ENCODE peak calls at places on chromosome 17, in nine cellular contexts. One of them, this sample, is unnamed.

GRCh38 chr17:32943647-32944191 is 15.8 kb downstream of the TMEM98 start:
- DNase-seq in right atrium auricular region: peak; percentile 75
- DNase-seq in pancreas: no peak
- DNase-seq in AG04450: peak; percentile 38
- DNase-seq in choroid plexus epithelial cell: peak; percentile 81
- DNase-seq in fibroblast of pulmonary artery: peak; percentile 90
- DNase-seq in WERI-Rb-1: no peak
- DNase-seq in AG04449: peak; percentile 59
- DNase-seq in NB4: no peak
- DNase-seq in this sample: peak; percentile 84

GRCh38 chr17:78357687-78358537 is 2.0 kb downstream of the SOCS3 start:
- DNase-seq in right atrium auricular region: no peak
- DNase-seq in pancreas: no peak
- DNase-seq in AG04450: no peak
- DNase-seq in choroid plexus epithelial cell: peak; percentile 51
- DNase-seq in fibroblast of pulmonary artery: peak; percentile 38
- DNase-seq in WERI-Rb-1: no peak
- DNase-seq in AG04449: no peak
- DNase-seq in NB4: no peak
- DNase-seq in this sample: no peak

GRCh38 chr17:81582341-81582740 is 30.2 kb upstream of the FAAP100 start:
- DNase-seq in right atrium auricular region: no peak
- DNase-seq in pancreas: no peak
- DNase-seq in AG04450: no peak
- DNase-seq in choroid plexus epithelial cell: peak; percentile 63
- DNase-seq in fibroblast of pulmonary artery: peak; percentile 30
- DNase-seq in WERI-Rb-1: no peak
- DNase-seq in AG04449: no peak
- DNase-seq in NB4: no peak
- DNase-seq in this sample: no peak

GRCh38 chr17:8366231-8366630 is 10.3 kb downstream of the KRABD2 start:
- DNase-seq in right atrium auricular region: no peak
- DNase-seq in pancreas: no peak
- DNase-seq in AG04450: peak; percentile 44
- DNase-seq in choroid plexus epithelial cell: peak; percentile 75
- DNase-seq in fibroblast of pulmonary artery: peak; percentile 92
- DNase-seq in WERI-Rb-1: no peak
- DNase-seq in AG04449: peak; percentile 80
- DNase-seq in NB4: no peak
- DNase-seq in this sample: peak; percentile 25

GRCh38 chr17:38969281-38969680 is 2.1 kb upstream of the FBXO47 start:
- DNase-seq in right atrium auricular region: no peak
- DNase-seq in pancreas: no peak
- DNase-seq in AG04450: no peak
- DNase-seq in choroid plexus epithelial cell: no peak
- DNase-seq in fibroblast of pulmonary artery: no peak
- DNase-seq in WERI-Rb-1: no peak
- DNase-seq in AG04449: no peak
- DNase-seq in NB4: no peak
- DNase-seq in this sample: no peak

GRCh38 chr17:57295526-57296023 is 39.3 kb downstream of the MSI2 start:
- DNase-seq in right atrium auricular region: no peak
- DNase-seq in pancreas: no peak
- DNase-seq in AG04450: peak; percentile 26
- DNase-seq in choroid plexus epithelial cell: peak; percentile 43
- DNase-seq in fibroblast of pulmonary artery: peak; percentile 21
- DNase-seq in WERI-Rb-1: no peak
- DNase-seq in AG04449: no peak
- DNase-seq in NB4: no peak
- DNase-seq in this sample: no peak

GRCh38 chr17:16449121-16449570 is 33.8 kb downstream of the TRPV2 start:
- DNase-seq in right atrium auricular region: no peak
- DNase-seq in pancreas: peak; percentile 52
- DNase-seq in AG04450: no peak
- DNase-seq in choroid plexus epithelial cell: peak; percentile 55
- DNase-seq in fibroblast of pulmonary artery: no peak
- DNase-seq in WERI-Rb-1: no peak
- DNase-seq in AG04449: no peak
- DNase-seq in NB4: peak; percentile 56
- DNase-seq in this sample: no peak

GRCh38 chr17:82858376-82859126 is 18.7 kb upstream of the ZNF750 start:
- DNase-seq in right atrium auricular region: no peak
- DNase-seq in pancreas: no peak
- DNase-seq in AG04450: no peak
- DNase-seq in choroid plexus epithelial cell: no peak
- DNase-seq in fibroblast of pulmonary artery: no peak
- DNase-seq in WERI-Rb-1: no peak
- DNase-seq in AG04449: no peak
- DNase-seq in NB4: no peak
- DNase-seq in this sample: no peak

GRCh38 chr17:32960815-32961214 is 30.8 kb upstream of the SPACA3 start:
- DNase-seq in right atrium auricular region: no peak
- DNase-seq in pancreas: no peak
- DNase-seq in AG04450: no peak
- DNase-seq in choroid plexus epithelial cell: no peak
- DNase-seq in fibroblast of pulmonary artery: peak; percentile 8
- DNase-seq in WERI-Rb-1: no peak
- DNase-seq in AG04449: no peak
- DNase-seq in NB4: no peak
- DNase-seq in this sample: no peak

GRCh38 chr17:71176315-71176714 is 944.5 kb upstream of the SOX9 start:
- DNase-seq in right atrium auricular region: no peak
- DNase-seq in pancreas: no peak
- DNase-seq in AG04450: no peak
- DNase-seq in choroid plexus epithelial cell: no peak
- DNase-seq in fibroblast of pulmonary artery: no peak
- DNase-seq in WERI-Rb-1: no peak
- DNase-seq in AG04449: no peak
- DNase-seq in NB4: no peak
- DNase-seq in this sample: no peak

GRCh38 chr17:78924481-78925151 is 571 bp downstream of the TIMP2 start:
- DNase-seq in right atrium auricular region: no peak
- DNase-seq in pancreas: no peak
- DNase-seq in AG04450: no peak
- DNase-seq in choroid plexus epithelial cell: no peak
- DNase-seq in fibroblast of pulmonary artery: no peak
- DNase-seq in WERI-Rb-1: no peak
- DNase-seq in AG04449: no peak
- DNase-seq in NB4: peak; percentile 51
- DNase-seq in this sample: no peak

GRCh38 chr17:44367626-44368025 is 4.0 kb upstream of the FAM171A2 start:
- DNase-seq in right atrium auricular region: no peak
- DNase-seq in pancreas: no peak
- DNase-seq in AG04450: no peak
- DNase-seq in choroid plexus epithelial cell: no peak
- DNase-seq in fibroblast of pulmonary artery: no peak
- DNase-seq in WERI-Rb-1: no peak
- DNase-seq in AG04449: no peak
- DNase-seq in NB4: no peak
- DNase-seq in this sample: no peak

GRCh38 chr17:78779848-78780247 is 2.2 kb downstream of the CYTH1 start:
- DNase-seq in right atrium auricular region: no peak
- DNase-seq in pancreas: no peak
- DNase-seq in AG04450: no peak
- DNase-seq in choroid plexus epithelial cell: no peak
- DNase-seq in fibroblast of pulmonary artery: no peak
- DNase-seq in WERI-Rb-1: no peak
- DNase-seq in AG04449: no peak
- DNase-seq in NB4: no peak
- DNase-seq in this sample: no peak

GRCh38 chr17:1413281-1413791 is 13.3 kb upstream of the YWHAE start:
- DNase-seq in right atrium auricular region: peak; percentile 88
- DNase-seq in pancreas: peak; percentile 88
- DNase-seq in AG04450: no peak
- DNase-seq in choroid plexus epithelial cell: peak; percentile 77
- DNase-seq in fibroblast of pulmonary artery: peak; percentile 86
- DNase-seq in WERI-Rb-1: peak; percentile 32
- DNase-seq in AG04449: no peak
- DNase-seq in NB4: peak; percentile 13
- DNase-seq in this sample: peak; percentile 80

GRCh38 chr17:71180801-71181385 is 939.9 kb upstream of the SOX9 start:
- DNase-seq in right atrium auricular region: no peak
- DNase-seq in pancreas: no peak
- DNase-seq in AG04450: peak; percentile 6
- DNase-seq in choroid plexus epithelial cell: peak; percentile 89
- DNase-seq in fibroblast of pulmonary artery: peak; percentile 63
- DNase-seq in WERI-Rb-1: no peak
- DNase-seq in AG04449: no peak
- DNase-seq in NB4: no peak
- DNase-seq in this sample: no peak

GRCh38 chr17:70070297-70071027 is 4.6 kb upstream of the KCNJ16 start:
- DNase-seq in right atrium auricular region: no peak
- DNase-seq in pancreas: no peak
- DNase-seq in AG04450: peak; percentile 16
- DNase-seq in choroid plexus epithelial cell: peak; percentile 82
- DNase-seq in fibroblast of pulmonary artery: no peak
- DNase-seq in WERI-Rb-1: no peak
- DNase-seq in AG04449: no peak
- DNase-seq in NB4: no peak
- DNase-seq in this sample: peak; percentile 7

GRCh38 chr17:29844339-29845048 is 85.5 kb downstream of the SSH2 start:
- DNase-seq in right atrium auricular region: no peak
- DNase-seq in pancreas: no peak
- DNase-seq in AG04450: no peak
- DNase-seq in choroid plexus epithelial cell: peak; percentile 48
- DNase-seq in fibroblast of pulmonary artery: peak; percentile 70
- DNase-seq in WERI-Rb-1: no peak
- DNase-seq in AG04449: no peak
- DNase-seq in NB4: no peak
- DNase-seq in this sample: no peak
- TF ChIP-seq CTCF in right atrium auricular region: no peak
- TF ChIP-seq CTCF in pancreas: no peak
- TF ChIP-seq CTCF in AG04450: no peak
- TF ChIP-seq CTCF in choroid plexus epithelial cell: no peak
- TF ChIP-seq CTCF in fibroblast of pulmonary artery: no peak
- TF ChIP-seq CTCF in WERI-Rb-1: no peak
- TF ChIP-seq CTCF in AG04449: no peak
- TF ChIP-seq CTCF in NB4: no peak
- TF ChIP-seq CTCF in this sample: no peak

DNA sequence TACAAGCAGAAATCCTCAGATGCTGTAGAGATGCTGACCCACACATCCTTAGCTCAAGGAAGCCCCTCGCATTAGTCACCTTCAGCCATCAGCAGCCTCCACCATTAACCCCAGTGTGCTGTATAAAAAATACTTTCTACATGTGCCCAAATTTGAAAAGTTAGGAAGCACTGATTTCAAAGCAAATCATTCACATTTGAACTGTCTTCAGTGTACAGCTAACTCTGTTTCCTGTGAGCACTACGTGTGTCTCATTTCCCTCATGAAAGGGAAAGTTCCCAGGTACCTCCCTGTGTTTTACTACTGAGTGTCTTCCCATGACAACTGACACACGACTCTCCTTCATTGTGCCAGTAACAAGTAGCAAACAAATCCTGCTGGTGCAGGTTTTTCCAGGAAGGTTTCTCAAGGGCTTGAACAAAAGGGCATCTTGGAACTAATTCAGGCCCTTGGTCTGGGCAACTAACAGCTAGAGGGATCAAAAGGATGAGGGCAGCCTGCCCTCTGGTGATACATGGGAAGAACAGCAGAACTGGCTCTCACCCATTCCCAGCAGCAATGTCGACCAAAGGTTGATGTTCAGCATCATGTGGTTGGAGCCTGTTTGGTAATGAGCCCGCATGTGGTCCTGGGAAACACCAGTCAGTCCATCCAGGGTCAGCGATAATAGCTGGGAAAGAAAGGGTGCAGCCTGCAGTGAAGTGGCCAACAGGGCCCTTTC is 4.0 kb downstream of the SLC35B1 start:
- DNase-seq in right atrium auricular region: no peak
- DNase-seq in pancreas: no peak
- DNase-seq in AG04450: no peak
- DNase-seq in choroid plexus epithelial cell: peak; percentile 81
- DNase-seq in fibroblast of pulmonary artery: peak; percentile 64
- DNase-seq in WERI-Rb-1: peak; percentile 50
- DNase-seq in AG04449: peak; percentile 3
- DNase-seq in NB4: peak; percentile 54
- DNase-seq in this sample: no peak
- TF ChIP-seq CTCF in right atrium auricular region: no peak
- TF ChIP-seq CTCF in pancreas: no peak
- TF ChIP-seq CTCF in AG04450: peak; percentile 54
- TF ChIP-seq CTCF in choroid plexus epithelial cell: peak; percentile 77
- TF ChIP-seq CTCF in fibroblast of pulmonary artery: peak; percentile 54
- TF ChIP-seq CTCF in WERI-Rb-1: peak; percentile 89
- TF ChIP-seq CTCF in AG04449: peak; percentile 37
- TF ChIP-seq CTCF in NB4: peak; percentile 57
- TF ChIP-seq CTCF in this sample: peak; percentile 27

DNA sequence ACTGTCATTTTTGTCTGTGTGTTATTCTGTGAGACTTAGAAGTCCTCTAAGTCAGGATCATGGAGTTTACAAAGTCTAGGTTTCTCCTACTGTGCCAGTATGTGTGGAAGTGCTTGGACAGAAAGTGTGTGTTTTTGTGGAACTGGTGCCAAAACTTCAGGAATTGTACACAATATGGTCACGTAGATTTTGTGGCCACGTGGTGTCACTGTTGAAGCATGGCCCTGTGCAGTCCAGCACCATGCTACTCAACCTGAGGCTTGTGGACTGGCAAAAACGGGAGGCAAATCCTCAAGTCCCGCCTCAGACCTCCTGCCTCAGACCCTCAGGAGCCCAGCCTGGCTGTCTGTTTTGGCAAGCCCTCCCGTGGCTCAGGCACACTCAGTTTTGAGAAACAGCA is 16.7 kb upstream of the ALKBH5 start:
- DNase-seq in right atrium auricular region: no peak
- DNase-seq in pancreas: no peak
- DNase-seq in AG04450: no peak
- DNase-seq in choroid plexus epithelial cell: no peak
- DNase-seq in fibroblast of pulmonary artery: no peak
- DNase-seq in WERI-Rb-1: no peak
- DNase-seq in AG04449: no peak
- DNase-seq in NB4: peak; percentile 40
- DNase-seq in this sample: no peak
- TF ChIP-seq CTCF in right atrium auricular region: no peak
- TF ChIP-seq CTCF in pancreas: no peak
- TF ChIP-seq CTCF in AG04450: no peak
- TF ChIP-seq CTCF in choroid plexus epithelial cell: peak; percentile 26
- TF ChIP-seq CTCF in fibroblast of pulmonary artery: no peak
- TF ChIP-seq CTCF in WERI-Rb-1: peak; percentile 35
- TF ChIP-seq CTCF in AG04449: no peak
- TF ChIP-seq CTCF in NB4: no peak
- TF ChIP-seq CTCF in this sample: no peak

GRCh38 chr17:13600475-13601316 is 1.0 kb downstream of the HS3ST3A1 start:
- DNase-seq in right atrium auricular region: no peak
- DNase-seq in pancreas: peak; percentile 77
- DNase-seq in AG04450: no peak
- DNase-seq in choroid plexus epithelial cell: no peak
- DNase-seq in fibroblast of pulmonary artery: no peak
- DNase-seq in WERI-Rb-1: peak; percentile 15
- DNase-seq in AG04449: no peak
- DNase-seq in NB4: peak; percentile 44
- DNase-seq in this sample: no peak
- TF ChIP-seq CTCF in right atrium auricular region: no peak
- TF ChIP-seq CTCF in pancreas: no peak
- TF ChIP-seq CTCF in AG04450: no peak
- TF ChIP-seq CTCF in choroid plexus epithelial cell: no peak
- TF ChIP-seq CTCF in fibroblast of pulmonary artery: no peak
- TF ChIP-seq CTCF in WERI-Rb-1: no peak
- TF ChIP-seq CTCF in AG04449: no peak
- TF ChIP-seq CTCF in NB4: no peak
- TF ChIP-seq CTCF in this sample: no peak

This sample was measured in AG09319.